ENCODE peak calls at places on chromosomes 6 and 20, in eight cellular contexts. C is MM.1S, H is bronchial epithelial cell, I is coronary artery, F is GM20000, K is psoas muscle, G is K562, L is GM13976. X is an unnamed sample.

GRCh38 chr20:21102691-21103311 is 3.4 kb downstream of the LINC00237 start:
- DNase-seq in C (no peak), H (no peak), I (no peak), F (peak), K (peak), G (no peak), L (peak), X (peak)

GRCh38 chr20:57660510-57661199 is 40.4 kb upstream of the ZBP1 start:
- DNase-seq in C (no peak), H (no peak), I (peak), F (no peak), K (peak), G (no peak), L (peak), X (no peak)

GRCh38 chr6:110359554-110359953 is 1.4 kb upstream of the METTL24 start:
- DNase-seq in C (no peak), H (no peak), I (no peak), F (no peak), K (no peak), G (no peak), L (no peak), X (no peak)

GRCh38 chr6:14148471-14148870 is 30.9 kb downstream of the CD83 start:
- DNase-seq in C (no peak), H (no peak), I (no peak), F (no peak), K (no peak), G (no peak), L (no peak), X (no peak)

GRCh38 chr20:10115021-10115420 is 80.2 kb downstream of the ANKEF1 start:
- DNase-seq in C (no peak), H (peak), I (no peak), F (no peak), K (no peak), G (no peak), L (no peak), X (no peak)

GRCh38 chr6:78701407-78701806 is 165.9 kb upstream of the IRAK1BP1 start:
- DNase-seq in C (no peak), H (peak), I (no peak), F (no peak), K (no peak), G (no peak), L (no peak), X (no peak)

GRCh38 chr6:53250137-53250760 is 98.5 kb downstream of the ELOVL5 start:
- DNase-seq in C (no peak), H (peak), I (no peak), F (no peak), K (no peak), G (no peak), L (no peak), X (no peak)

GRCh38 chr6:167791036-167791779 is 35.5 kb upstream of the AFDN start:
- DNase-seq in C (no peak), H (peak), I (no peak), F (no peak), K (no peak), G (no peak), L (no peak), X (no peak)

GRCh38 chr6:31728767-31729514 is at the start of gene DDAH2:
- DNase-seq in C (no peak), H (no peak), I (no peak), F (no peak), K (peak), G (no peak), L (no peak), X (no peak)

GRCh38 chr20:45861157-45862075 is 4.0 kb downstream of the ZSWIM3 start:
- DNase-seq in C (no peak), H (no peak), I (no peak), F (no peak), K (no peak), G (no peak), L (no peak), X (no peak)

GRCh38 chr6:34981951-34982350 is 92.9 kb downstream of the ANKS1A start:
- DNase-seq in C (no peak), H (peak), I (no peak), F (no peak), K (no peak), G (no peak), L (no peak), X (no peak)

GRCh38 chr6:48032156-48032555 is 78.8 kb downstream of the PTCHD4 start:
- DNase-seq in C (no peak), H (peak), I (no peak), F (no peak), K (no peak), G (no peak), L (no peak), X (no peak)

GRCh38 chr6:29764422-29765196 is 41.4 kb downstream of the HLA-F start:
- DNase-seq in C (no peak), H (peak), I (no peak), F (no peak), K (no peak), G (no peak), L (no peak), X (no peak)
- TF ChIP-seq CTCF in C (no peak), H (no peak), I (no peak), F (no peak), K (no peak), G (no peak), L (no peak), X (no peak)

GRCh38 chr6:87407896-87408720 is at the start of gene CFAP206:
- DNase-seq in C (peak), H (peak), I (peak), F (peak), K (peak), G (peak), L (peak), X (peak)
- TF ChIP-seq CTCF in C (peak), H (peak), I (no peak), F (no peak), K (peak), G (peak), L (no peak), X (no peak)

DNA sequence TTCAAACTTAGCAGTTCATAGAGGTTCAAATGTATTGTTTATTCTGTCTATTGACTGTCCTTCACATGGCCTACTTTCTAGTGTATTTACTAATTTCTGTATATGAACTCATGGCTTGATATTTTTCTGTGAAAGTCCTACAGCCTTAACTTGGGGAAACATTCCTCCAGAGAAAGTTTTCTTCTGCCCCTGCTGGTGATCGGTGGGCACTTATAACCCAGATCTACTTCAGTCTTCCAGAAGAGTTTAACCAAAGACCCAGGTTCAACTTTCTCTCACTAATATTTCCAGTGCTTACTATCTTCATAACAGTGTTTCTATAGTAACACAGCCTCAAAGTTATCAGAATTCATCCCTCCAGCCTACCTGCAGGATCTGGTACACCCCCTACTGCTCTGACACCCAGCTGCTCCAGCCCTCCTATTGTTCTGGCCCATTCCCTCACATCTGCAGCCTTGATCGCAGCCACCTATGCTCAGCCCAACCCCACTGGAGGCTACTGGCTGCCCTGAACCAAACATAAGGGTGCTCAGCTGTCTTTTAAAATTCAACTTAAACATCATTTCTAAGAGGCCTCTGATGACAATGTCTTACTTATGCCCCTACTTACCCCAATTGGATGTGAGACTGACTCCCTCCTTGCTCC is 72.3 kb downstream of the TBX18 start:
- DNase-seq in C (no peak), H (no peak), I (no peak), F (no peak), K (no peak), G (no peak), L (no peak), X (no peak)
- TF ChIP-seq CTCF in C (no peak), H (no peak), I (no peak), F (no peak), K (no peak), G (no peak), L (no peak), X (no peak)

GRCh38 chr6:120147218-120147871 is 797.8 kb upstream of the MAN1A1 start:
- DNase-seq in C (no peak), H (peak), I (no peak), F (no peak), K (no peak), G (no peak), L (no peak), X (peak)
- TF ChIP-seq CTCF in C (peak), H (peak), I (no peak), F (no peak), K (no peak), G (no peak), L (peak), X (no peak)

DNA sequence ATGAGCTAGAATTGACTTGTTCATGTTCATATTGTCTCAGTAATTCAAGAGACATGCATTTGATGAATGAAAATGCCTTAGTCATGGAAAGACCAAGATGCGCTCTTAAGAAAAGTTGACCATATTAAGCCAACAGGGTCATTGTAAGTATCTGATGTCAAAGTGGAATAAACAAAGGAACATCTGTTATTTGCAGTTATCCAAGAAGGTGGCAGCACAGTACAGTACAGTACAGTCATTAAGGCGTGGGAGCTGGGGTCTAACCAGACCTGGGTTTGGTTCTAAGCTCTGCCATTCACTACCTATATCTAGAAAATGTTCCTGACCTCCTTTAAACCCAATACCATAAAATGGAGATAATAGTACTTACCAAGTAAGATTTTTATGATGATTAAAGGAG is 178.1 kb downstream of the BACH2 start:
- DNase-seq in C (no peak), H (no peak), I (no peak), F (no peak), K (no peak), G (no peak), L (no peak), X (no peak)
- TF ChIP-seq CTCF in C (no peak), H (no peak), I (no peak), F (no peak), K (no peak), G (no peak), L (no peak), X (no peak)

DNA sequence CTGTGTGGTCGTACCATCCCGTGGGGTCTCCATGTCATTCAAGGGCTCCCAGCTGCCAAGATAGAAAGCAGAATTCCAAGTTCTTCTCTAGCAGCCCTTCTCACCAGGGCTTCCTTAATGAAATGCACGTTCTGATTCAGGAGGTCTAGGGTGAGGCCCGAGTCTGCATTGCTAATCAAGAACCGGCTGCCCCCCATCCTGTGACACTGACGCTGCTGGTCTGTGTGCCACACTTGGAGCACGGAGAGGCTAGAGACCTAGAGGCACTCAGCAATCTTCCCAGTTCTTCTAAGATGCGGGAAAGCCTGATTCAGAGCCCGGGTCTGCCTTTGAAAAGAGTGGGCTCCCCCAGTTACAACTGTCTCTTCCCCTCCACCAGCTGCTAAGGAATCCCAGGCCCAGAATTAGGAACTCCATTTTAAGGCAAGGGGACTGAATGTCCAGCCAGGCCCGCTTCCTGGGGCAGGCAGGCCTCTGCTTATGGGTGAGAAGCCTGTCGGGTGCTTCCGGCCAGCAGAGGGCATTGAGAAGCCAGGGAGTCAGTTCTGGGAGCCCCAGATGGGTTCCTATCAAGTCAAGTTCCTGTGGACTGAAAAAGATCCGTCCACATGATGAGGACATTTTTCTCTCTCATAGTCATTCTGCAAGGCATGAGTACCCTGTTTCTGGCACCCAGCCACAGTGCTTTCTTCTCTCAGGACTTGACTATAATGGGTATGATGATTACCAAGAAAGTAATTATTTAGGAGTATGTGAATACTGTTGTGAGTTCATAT is 69.8 kb upstream of the RIN2 start:
- DNase-seq in C (peak), H (peak), I (peak), F (no peak), K (peak), G (peak), L (no peak), X (peak)
- TF ChIP-seq CTCF in C (peak), H (peak), I (peak), F (no peak), K (peak), G (no peak), L (no peak), X (no peak)

GRCh38 chr20:17653835-17654648 is 28.0 kb downstream of the RRBP1 start:
- DNase-seq in C (no peak), H (no peak), I (no peak), F (no peak), K (peak), G (no peak), L (peak), X (no peak)

GRCh38 chr20:17657079-17657825 is 24.8 kb downstream of the RRBP1 start:
- DNase-seq in C (no peak), H (no peak), I (no peak), F (no peak), K (no peak), G (no peak), L (no peak), X (no peak)

GRCh38 chr20:17654649-17655285 is 27.3 kb downstream of the RRBP1 start:
- DNase-seq in C (no peak), H (peak), I (no peak), F (no peak), K (peak), G (peak), L (peak), X (peak)

GRCh38 chr20:17655286-17655651 is 26.8 kb downstream of the RRBP1 start:
- DNase-seq in C (no peak), H (no peak), I (no peak), F (no peak), K (peak), G (no peak), L (peak), X (no peak)

DNA sequence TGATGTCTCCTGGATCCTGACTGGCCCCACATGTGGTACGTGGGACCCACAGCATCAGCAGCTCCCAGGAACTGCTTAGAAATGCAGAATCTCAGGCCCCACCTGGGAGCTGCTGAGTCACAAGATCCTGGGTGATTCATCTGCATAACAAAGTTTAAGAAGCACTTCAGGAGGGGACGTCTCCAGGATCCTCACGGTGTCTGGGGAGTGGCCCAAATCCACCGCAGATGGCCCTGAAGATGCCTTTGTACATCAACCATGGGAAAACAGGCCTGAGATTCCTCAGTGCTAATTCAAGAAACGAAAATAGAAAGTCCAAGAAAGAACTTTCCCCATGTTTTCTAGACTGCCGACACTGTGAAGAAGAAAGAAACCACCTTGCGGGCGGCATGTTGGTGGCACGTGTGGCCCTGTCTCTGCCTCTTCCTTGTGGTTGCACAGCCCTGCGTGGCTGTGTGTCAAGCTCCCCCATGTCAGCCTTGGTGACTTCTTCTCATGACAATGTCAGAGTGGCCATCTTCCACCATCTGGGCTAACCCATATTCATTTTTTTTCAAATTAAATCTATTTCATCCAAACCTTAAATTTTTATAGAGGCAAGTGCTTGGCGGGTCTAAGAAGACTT is 26.1 kb downstream of the RRBP1 start:
- DNase-seq in C (no peak), H (peak), I (no peak), F (no peak), K (peak), G (peak), L (peak), X (peak)
- TF ChIP-seq CTCF in C (no peak), H (no peak), I (no peak), F (no peak), K (no peak), G (no peak), L (no peak), X (no peak)

GRCh38 chr20:36440370-36441026 is 100.8 kb upstream of the MYL9 start:
- DNase-seq in C (no peak), H (no peak), I (no peak), F (no peak), K (no peak), G (no peak), L (no peak), X (no peak)

GRCh38 chr20:36441416-36441815 is 99.9 kb upstream of the MYL9 start:
- DNase-seq in C (no peak), H (no peak), I (no peak), F (no peak), K (no peak), G (no peak), L (no peak), X (no peak)

GRCh38 chr20:36439040-36439730 is 102.1 kb upstream of the MYL9 start:
- DNase-seq in C (peak), H (peak), I (no peak), F (peak), K (peak), G (peak), L (peak), X (peak)

GRCh38 chr20:36441027-36441414 is 100.3 kb upstream of the MYL9 start:
- DNase-seq in C (no peak), H (no peak), I (no peak), F (no peak), K (no peak), G (no peak), L (no peak), X (no peak)

DNA sequence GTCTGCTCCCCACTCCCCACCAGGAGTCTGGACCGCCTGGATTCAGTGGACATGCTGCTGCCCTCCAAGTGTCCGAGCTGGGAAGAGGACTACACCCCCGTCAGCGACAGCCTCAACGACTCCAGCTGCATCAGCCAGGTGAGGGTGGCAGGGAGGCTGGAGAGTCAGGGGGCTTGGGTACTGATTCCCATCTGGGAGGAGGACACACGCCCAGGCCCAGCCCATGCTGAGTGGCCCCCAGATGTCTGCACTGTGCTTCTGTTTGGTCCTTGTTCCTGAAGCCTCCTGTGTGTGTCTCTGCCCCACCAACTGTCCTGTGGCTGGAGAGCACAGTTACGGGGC is 101.6 kb upstream of the MYL9 start:
- DNase-seq in C (no peak), H (no peak), I (no peak), F (no peak), K (no peak), G (no peak), L (peak), X (no peak)
- TF ChIP-seq CTCF in C (no peak), H (no peak), I (peak), F (no peak), K (no peak), G (no peak), L (no peak), X (peak)

X was measured in activated CD8-positive, alpha-beta T cell treated with anti-CD3 and anti-CD28 coated beads for 36 hours.